ENCODE peak calls at places on chromosomes 7 and 10, in six cellular contexts. One of them, this sample, is unnamed.

GRCh38 chr7:30413864-30414263 is 64.7 kb downstream of the NOD1 start:
- DNase-seq in mesenchymal stem cell: no peak
- DNase-seq in H1: peak; percentile 44
- DNase-seq in mesendoderm: no peak
- DNase-seq in neuronal stem cell: no peak
- DNase-seq in H9: no peak
- DNase-seq in this sample: no peak

GRCh38 chr10:10685566-10685965 is 332.1 kb upstream of the CELF2 start:
- DNase-seq in H9: no peak
- DNase-seq in H1: no peak
- DNase-seq in neuronal stem cell: no peak
- DNase-seq in mesendoderm: no peak
- DNase-seq in mesenchymal stem cell: no peak
- DNase-seq in this sample: no peak

GRCh38 chr10:77702166-77702565 is 64.6 kb upstream of the KCNMA1 start:
- DNase-seq in mesenchymal stem cell: peak; percentile 51
- DNase-seq in H9: no peak
- DNase-seq in neuronal stem cell: no peak
- DNase-seq in H1: no peak
- DNase-seq in mesendoderm: no peak
- DNase-seq in this sample: peak; percentile 94

GRCh38 chr10:48507933-48508830 is 96.7 kb downstream of the ARHGAP22 start:
- DNase-seq in mesendoderm: no peak
- DNase-seq in mesenchymal stem cell: no peak
- DNase-seq in H9: peak; percentile 22
- DNase-seq in H1: peak; percentile 38
- DNase-seq in neuronal stem cell: no peak
- DNase-seq in this sample: no peak

GRCh38 chr10:44973323-44974081 is 5.1 kb downstream of the DEPP1 start:
- DNase-seq in mesenchymal stem cell: no peak
- DNase-seq in H1: no peak
- DNase-seq in mesendoderm: peak; percentile 49
- DNase-seq in neuronal stem cell: no peak
- DNase-seq in H9: peak; percentile 50
- DNase-seq in this sample: no peak

GRCh38 chr10:80413152-80413996 is 5.0 kb downstream of the PRXL2A start:
- DNase-seq in H9: no peak
- DNase-seq in neuronal stem cell: no peak
- DNase-seq in H1: no peak
- DNase-seq in mesenchymal stem cell: peak; percentile 96
- DNase-seq in mesendoderm: no peak
- DNase-seq in this sample: peak; percentile 44

GRCh38 chr7:29488977-29489376 is 74.7 kb upstream of the PRR15 start:
- DNase-seq in neuronal stem cell: no peak
- DNase-seq in H1: no peak
- DNase-seq in mesendoderm: peak; percentile 49
- DNase-seq in H9: no peak
- DNase-seq in mesenchymal stem cell: peak; percentile 75
- DNase-seq in this sample: peak; percentile 24

GRCh38 chr10:24035761-24036160 is 173.2 kb upstream of the KIAA1217 start:
- DNase-seq in neuronal stem cell: no peak
- DNase-seq in mesendoderm: no peak
- DNase-seq in H9: no peak
- DNase-seq in mesenchymal stem cell: no peak
- DNase-seq in H1: no peak
- DNase-seq in this sample: no peak

GRCh38 chr10:119567978-119568377 is 25.5 kb upstream of the RGS10 start:
- DNase-seq in mesenchymal stem cell: no peak
- DNase-seq in H9: no peak
- DNase-seq in H1: no peak
- DNase-seq in neuronal stem cell: no peak
- DNase-seq in mesendoderm: no peak
- DNase-seq in this sample: no peak

GRCh38 chr7:2832441-2832840 is 11.7 kb downstream of the GNA12 start:
- DNase-seq in H9: no peak
- DNase-seq in neuronal stem cell: no peak
- DNase-seq in H1: no peak
- DNase-seq in mesendoderm: no peak
- DNase-seq in mesenchymal stem cell: no peak
- DNase-seq in this sample: no peak

GRCh38 chr10:114431414-114431767 is 27.1 kb upstream of the AFAP1L2 start:
- DNase-seq in H1: no peak
- DNase-seq in H9: no peak
- DNase-seq in mesendoderm: no peak
- DNase-seq in mesenchymal stem cell: no peak
- DNase-seq in neuronal stem cell: no peak
- DNase-seq in this sample: no peak

GRCh38 chr7:129122751-129123516 is 21.6 kb upstream of the TSPAN33 start:
- DNase-seq in H9: no peak
- DNase-seq in H1: no peak
- DNase-seq in neuronal stem cell: no peak
- DNase-seq in mesendoderm: no peak
- DNase-seq in mesenchymal stem cell: peak; percentile 61
- DNase-seq in this sample: peak; percentile 21

GRCh38 chr10:97596101-97597055 is 6.9 kb downstream of the C10orf62 start:
- DNase-seq in neuronal stem cell: no peak
- DNase-seq in mesenchymal stem cell: peak; percentile 90
- DNase-seq in mesendoderm: no peak
- DNase-seq in H9: no peak
- DNase-seq in H1: no peak
- DNase-seq in this sample: peak; percentile 86

GRCh38 chr7:5682889-5683670 is 98.4 kb downstream of the RNF216 start:
- DNase-seq in H9: no peak
- DNase-seq in mesenchymal stem cell: no peak
- DNase-seq in neuronal stem cell: no peak
- DNase-seq in H1: no peak
- DNase-seq in mesendoderm: no peak
- DNase-seq in this sample: no peak
- H3K23ac ChIP-seq in H9: no peak overlapping the region
- H3K23ac ChIP-seq in mesenchymal stem cell: no peak overlapping the region
- H3K23ac ChIP-seq in neuronal stem cell: no peak overlapping the region
- H3K23ac ChIP-seq in H1: no peak overlapping the region
- H3K23ac ChIP-seq in mesendoderm: no peak overlapping the region
- H3K23ac ChIP-seq in this sample: peak overlapping the region; percentile 70

GRCh38 chr7:107045195-107045960 is 873 bp downstream of the PRKAR2B start:
- DNase-seq in mesendoderm: peak; percentile 43
- DNase-seq in H9: no peak
- DNase-seq in neuronal stem cell: peak; percentile 35
- DNase-seq in mesenchymal stem cell: no peak
- DNase-seq in H1: no peak
- DNase-seq in this sample: peak; percentile 5
- H3K23ac ChIP-seq in mesendoderm: no peak overlapping the region
- H3K23ac ChIP-seq in H9: no peak overlapping the region
- H3K23ac ChIP-seq in neuronal stem cell: peak overlapping the region; percentile 93
- H3K23ac ChIP-seq in mesenchymal stem cell: no peak overlapping the region
- H3K23ac ChIP-seq in H1: no peak overlapping the region
- H3K23ac ChIP-seq in this sample: peak overlapping the region; percentile 55

GRCh38 chr7:155463114-155463811 is 5.3 kb downstream of the EN2 start:
- DNase-seq in mesendoderm: no peak
- DNase-seq in H9: no peak
- DNase-seq in mesenchymal stem cell: no peak
- DNase-seq in H1: peak; percentile 64
- DNase-seq in neuronal stem cell: no peak
- DNase-seq in this sample: no peak
- H3K23ac ChIP-seq in mesendoderm: no peak overlapping the region
- H3K23ac ChIP-seq in H9: no peak overlapping the region
- H3K23ac ChIP-seq in mesenchymal stem cell: no peak overlapping the region
- H3K23ac ChIP-seq in H1: no peak overlapping the region
- H3K23ac ChIP-seq in neuronal stem cell: no peak overlapping the region
- H3K23ac ChIP-seq in this sample: no peak overlapping the region

DNA sequence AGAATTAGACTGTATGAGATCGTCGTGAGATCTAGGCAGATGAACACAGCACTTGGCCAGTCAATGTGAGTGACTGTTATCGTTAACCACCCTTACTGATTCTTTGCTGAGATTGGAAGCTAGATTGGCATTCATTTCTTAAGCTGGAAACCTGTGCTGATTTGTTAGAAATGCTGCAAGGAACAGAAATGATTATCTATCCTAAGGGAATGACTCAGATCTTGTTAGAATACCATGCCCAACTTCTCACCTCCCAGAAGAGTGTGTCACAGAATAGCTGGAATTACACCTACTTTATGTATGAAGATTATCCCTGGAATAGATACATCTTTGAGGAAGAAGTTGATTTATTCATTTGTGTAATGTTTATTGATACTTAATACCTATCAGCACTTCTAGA is 275.2 kb downstream of the AUTS2 start:
- DNase-seq in H1: no peak
- DNase-seq in neuronal stem cell: no peak
- DNase-seq in mesendoderm: no peak
- DNase-seq in H9: no peak
- DNase-seq in mesenchymal stem cell: no peak
- DNase-seq in this sample: no peak
- H3K23ac ChIP-seq in H1: no peak overlapping the region
- H3K23ac ChIP-seq in neuronal stem cell: no peak overlapping the region
- H3K23ac ChIP-seq in mesendoderm: no peak overlapping the region
- H3K23ac ChIP-seq in H9: no peak overlapping the region
- H3K23ac ChIP-seq in mesenchymal stem cell: no peak overlapping the region
- H3K23ac ChIP-seq in this sample: no peak overlapping the region

DNA sequence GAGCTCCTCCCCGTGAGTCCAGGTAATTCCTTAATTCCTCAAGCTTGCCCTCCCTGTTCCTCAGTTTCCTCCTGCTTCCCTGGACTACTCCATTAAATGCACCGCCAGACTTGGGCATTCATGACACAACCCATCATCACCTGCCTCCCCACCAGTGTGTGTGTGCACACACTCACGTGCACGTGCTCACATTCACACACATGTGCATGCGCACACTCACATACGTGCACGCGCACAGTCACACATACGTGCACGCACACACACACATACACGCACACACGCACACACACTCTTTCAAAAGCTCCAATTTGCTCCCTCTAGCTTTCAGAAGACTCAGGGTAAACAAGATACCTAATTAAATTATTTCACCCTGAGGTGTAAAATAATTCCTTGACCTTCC is 216.7 kb downstream of the FAM107B start:
- DNase-seq in mesendoderm: no peak
- DNase-seq in H1: no peak
- DNase-seq in H9: no peak
- DNase-seq in mesenchymal stem cell: no peak
- DNase-seq in neuronal stem cell: no peak
- DNase-seq in this sample: no peak
- H3K23ac ChIP-seq in mesendoderm: no peak overlapping the region
- H3K23ac ChIP-seq in H1: no peak overlapping the region
- H3K23ac ChIP-seq in H9: no peak overlapping the region
- H3K23ac ChIP-seq in mesenchymal stem cell: no peak overlapping the region
- H3K23ac ChIP-seq in neuronal stem cell: peak overlapping the region; percentile 70
- H3K23ac ChIP-seq in this sample: no peak overlapping the region

GRCh38 chr7:33964417-33965115 is 59.2 kb downstream of the BMPER start:
- DNase-seq in neuronal stem cell: no peak
- DNase-seq in H1: no peak
- DNase-seq in H9: no peak
- DNase-seq in mesenchymal stem cell: no peak
- DNase-seq in mesendoderm: no peak
- DNase-seq in this sample: no peak
- H3K23ac ChIP-seq in neuronal stem cell: no peak overlapping the region
- H3K23ac ChIP-seq in H1: no peak overlapping the region
- H3K23ac ChIP-seq in H9: no peak overlapping the region
- H3K23ac ChIP-seq in mesenchymal stem cell: no peak overlapping the region
- H3K23ac ChIP-seq in mesendoderm: no peak overlapping the region
- H3K23ac ChIP-seq in this sample: no peak overlapping the region

GRCh38 chr7:112073530-112073929 is 132.7 kb downstream of the DOCK4 start:
- DNase-seq in mesenchymal stem cell: no peak
- DNase-seq in mesendoderm: no peak
- DNase-seq in H9: no peak
- DNase-seq in neuronal stem cell: no peak
- DNase-seq in H1: no peak
- DNase-seq in this sample: no peak

GRCh38 chr7:112072541-112073245 is 133.5 kb downstream of the DOCK4 start:
- DNase-seq in mesenchymal stem cell: no peak
- DNase-seq in neuronal stem cell: no peak
- DNase-seq in H9: no peak
- DNase-seq in H1: no peak
- DNase-seq in mesendoderm: peak; percentile 39
- DNase-seq in this sample: no peak

GRCh38 chr7:112071856-112072255 is 134.3 kb downstream of the DOCK4 start:
- DNase-seq in mesendoderm: no peak
- DNase-seq in neuronal stem cell: no peak
- DNase-seq in H9: no peak
- DNase-seq in mesenchymal stem cell: no peak
- DNase-seq in H1: no peak
- DNase-seq in this sample: peak; percentile 12

GRCh38 chr7:112076309-112076708 is 129.9 kb downstream of the DOCK4 start:
- DNase-seq in H1: no peak
- DNase-seq in mesendoderm: no peak
- DNase-seq in H9: no peak
- DNase-seq in mesenchymal stem cell: no peak
- DNase-seq in neuronal stem cell: no peak
- DNase-seq in this sample: no peak

GRCh38 chr7:112074464-112074863 is 131.7 kb downstream of the DOCK4 start:
- DNase-seq in neuronal stem cell: no peak
- DNase-seq in H1: no peak
- DNase-seq in mesenchymal stem cell: no peak
- DNase-seq in mesendoderm: peak; percentile 32
- DNase-seq in H9: no peak
- DNase-seq in this sample: no peak
- H3K23ac ChIP-seq in neuronal stem cell: no peak overlapping the region
- H3K23ac ChIP-seq in H1: no peak overlapping the region
- H3K23ac ChIP-seq in mesenchymal stem cell: no peak overlapping the region
- H3K23ac ChIP-seq in mesendoderm: no peak overlapping the region
- H3K23ac ChIP-seq in H9: no peak overlapping the region
- H3K23ac ChIP-seq in this sample: no peak overlapping the region

DNA sequence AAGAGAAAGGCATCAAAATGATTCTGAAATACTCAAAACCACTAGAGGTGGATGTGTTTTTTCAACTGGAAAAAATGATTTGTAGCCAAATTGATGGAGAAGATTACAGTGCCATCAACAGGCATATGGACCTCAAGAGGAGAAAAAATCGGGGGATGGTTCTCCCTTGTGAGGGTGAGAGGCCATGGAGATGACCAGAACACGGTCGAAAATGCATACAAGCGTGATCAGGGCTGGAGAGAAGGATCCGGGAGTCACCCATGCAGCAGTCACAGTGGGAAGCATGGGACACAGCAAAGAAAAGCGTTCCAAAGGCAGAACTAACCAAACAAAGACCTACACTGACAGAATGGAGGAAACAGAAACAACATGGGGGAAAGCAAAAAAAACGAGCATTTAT is 80.3 kb downstream of the SLC37A3 start:
- DNase-seq in H9: no peak
- DNase-seq in neuronal stem cell: no peak
- DNase-seq in mesendoderm: no peak
- DNase-seq in mesenchymal stem cell: no peak
- DNase-seq in H1: no peak
- DNase-seq in this sample: no peak
- H3K23ac ChIP-seq in H9: no peak overlapping the region
- H3K23ac ChIP-seq in neuronal stem cell: no peak overlapping the region
- H3K23ac ChIP-seq in mesendoderm: no peak overlapping the region
- H3K23ac ChIP-seq in mesenchymal stem cell: no peak overlapping the region
- H3K23ac ChIP-seq in H1: no peak overlapping the region
- H3K23ac ChIP-seq in this sample: no peak overlapping the region

GRCh38 chr7:132604090-132604489 is 27.8 kb upstream of the PLXNA4 start:
- DNase-seq in neuronal stem cell: no peak
- DNase-seq in H1: no peak
- DNase-seq in mesenchymal stem cell: no peak
- DNase-seq in mesendoderm: no peak
- DNase-seq in H9: no peak
- DNase-seq in this sample: no peak
- H3K23ac ChIP-seq in neuronal stem cell: no peak overlapping the region
- H3K23ac ChIP-seq in H1: no peak overlapping the region
- H3K23ac ChIP-seq in mesenchymal stem cell: no peak overlapping the region
- H3K23ac ChIP-seq in mesendoderm: no peak overlapping the region
- H3K23ac ChIP-seq in H9: no peak overlapping the region
- H3K23ac ChIP-seq in this sample: no peak overlapping the region